ENCODE peak calls at places on chromosomes 7 and 10, in six cellular contexts. R, F, N, M, Z and X are unnamed samples.

GRCh38 chr7:19145429-19146201 is 394 bp upstream of the FERD3L start:
- DNase-seq in R (no peak), F (no peak), N (peak), M (no peak), Z (no peak), X (no peak)

GRCh38 chr10:93073539-93074136 is at the start of gene CYP26A1:
- DNase-seq in R (peak), F (no peak), N (peak), M (no peak), Z (no peak), X (no peak)

GRCh38 chr7:1058821-1059199 is 14.5 kb downstream of the GPR146 start:
- DNase-seq in R (no peak), F (no peak), N (no peak), M (no peak), Z (no peak), X (peak)

GRCh38 chr10:69456880-69457693 is 5.8 kb downstream of the TSPAN15 start:
- DNase-seq in R (no peak), F (peak), N (no peak), M (peak), Z (no peak), X (no peak)

GRCh38 chr10:77649333-77650331 is 12.0 kb upstream of the KCNMA1 start:
- DNase-seq in R (no peak), F (no peak), N (no peak), M (no peak), Z (no peak), X (no peak)

GRCh38 chr10:79146611-79147130 is 77.9 kb downstream of the ZMIZ1 start:
- DNase-seq in R (peak), F (no peak), N (no peak), M (peak), Z (no peak), X (no peak)

GRCh38 chr7:156419782-156420181 is 220.8 kb upstream of the RNF32 start:
- DNase-seq in R (peak), F (no peak), N (no peak), M (no peak), Z (no peak), X (no peak)

GRCh38 chr10:52599586-52600200 is 172.9 kb downstream of the MBL2 start:
- DNase-seq in R (no peak), F (no peak), N (no peak), M (no peak), Z (no peak), X (no peak)

GRCh38 chr10:2610946-2611345 is 456.4 kb upstream of the PFKP start:
- DNase-seq in R (no peak), F (no peak), N (peak), M (no peak), Z (no peak), X (peak)

GRCh38 chr7:22868509-22868908 is 45.9 kb upstream of the TOMM7 start:
- DNase-seq in R (no peak), F (no peak), N (no peak), M (no peak), Z (no peak), X (no peak)

GRCh38 chr7:41921453-41921912 is 218.6 kb upstream of the INHBA start:
- DNase-seq in R (no peak), F (no peak), N (no peak), M (peak), Z (no peak), X (no peak)

GRCh38 chr10:121900443-121901174 is 27.2 kb downstream of the ATE1 start:
- DNase-seq in R (peak), F (peak), N (peak), M (peak), Z (peak), X (peak)

GRCh38 chr7:91657386-91658120 is 222.9 kb downstream of the MTERF1 start:
- DNase-seq in R (no peak), F (peak), N (no peak), M (peak), Z (peak), X (no peak)

GRCh38 chr10:8065651-8066050 is 11.2 kb downstream of the GATA3 start:
- DNase-seq in R (no peak), F (peak), N (no peak), M (peak), Z (no peak), X (no peak)

GRCh38 chr7:23093111-23093510 is 12.5 kb upstream of the KLHL7 start:
- DNase-seq in R (no peak), F (no peak), N (no peak), M (peak), Z (no peak), X (no peak)

GRCh38 chr10:75400163-75400768 is 1.3 kb downstream of the ZNF503 start:
- DNase-seq in R (no peak), F (peak), N (no peak), M (peak), Z (no peak), X (no peak)

GRCh38 chr10:114246679-114247305 is 7.7 kb downstream of the VWA2 start:
- DNase-seq in R (peak), F (no peak), N (no peak), M (no peak), Z (no peak), X (no peak)

GRCh38 chr7:108129018-108129965 is 869 bp downstream of the LAMB4 start:
- DNase-seq in R (no peak), F (peak), N (no peak), M (no peak), Z (no peak), X (no peak)

GRCh38 chr7:131249003-131249402 is 78.7 kb upstream of the MKLN1 start:
- DNase-seq in R (peak), F (peak), N (no peak), M (peak), Z (peak), X (no peak)

GRCh38 chr7:135362871-135363270 is 129.2 kb downstream of the STRA8 start:
- DNase-seq in R (no peak), F (no peak), N (no peak), M (no peak), Z (no peak), X (no peak)

GRCh38 chr7:95886501-95887090 is 114.2 kb downstream of the DYNC1I1 start:
- DNase-seq in R (no peak), F (peak), N (peak), M (peak), Z (no peak), X (no peak)

GRCh38 chr10:125064681-125065492 is 95.5 kb downstream of the CTBP2 start:
- DNase-seq in R (peak), F (peak), N (no peak), M (peak), Z (no peak), X (no peak)

GRCh38 chr10:117259279-117259678 is 18.4 kb downstream of the SLC18A2 start:
- DNase-seq in R (no peak), F (no peak), N (no peak), M (no peak), Z (no peak), X (no peak)

GRCh38 chr10:19119191-19119590 is 70.6 kb downstream of the MALRD1 start:
- DNase-seq in R (no peak), F (no peak), N (no peak), M (no peak), Z (no peak), X (no peak)

GRCh38 chr7:81416648-81417047 is 353.2 kb downstream of the HGF start:
- DNase-seq in R (no peak), F (no peak), N (no peak), M (no peak), Z (no peak), X (no peak)

GRCh38 chr7:8357536-8357935 is 75.9 kb upstream of the NXPH1 start:
- DNase-seq in R (no peak), F (no peak), N (peak), M (no peak), Z (no peak), X (no peak)

GRCh38 chr10:14173706-14174594 is 156.8 kb downstream of the FRMD4A start:
- DNase-seq in R (no peak), F (no peak), N (peak), M (peak), Z (no peak), X (no peak)

GRCh38 chr7:101804642-101805401 is 12.6 kb upstream of the CUX1 start:
- DNase-seq in R (no peak), F (no peak), N (no peak), M (no peak), Z (no peak), X (no peak)

GRCh38 chr10:4243651-4244050 is 458.6 kb upstream of the KLF6 start:
- DNase-seq in R (no peak), F (peak), N (no peak), M (peak), Z (peak), X (no peak)

GRCh38 chr7:41116337-41116736 is 586.6 kb downstream of the INHBA start:
- DNase-seq in R (no peak), F (no peak), N (no peak), M (no peak), Z (no peak), X (no peak)

GRCh38 chr10:52779541-52780390 is 7.2 kb upstream of the MBL2 start:
- DNase-seq in R (peak), F (peak), N (peak), M (peak), Z (peak), X (no peak)

GRCh38 chr7:28155964-28156363 is 24.6 kb downstream of the JAZF1 start:
- DNase-seq in R (peak), F (peak), N (no peak), M (peak), Z (no peak), X (no peak)